ENCODE peak calls at places on chromosomes 7 and 10, in nine cellular contexts. F is keratinocyte, M is right cardiac atrium, B is tibial artery, P is endodermal cell, N is A673, V is neuronal stem cell, R is IMR-90, H is gastrocnemius medialis. K is an unnamed sample.
A peak's percentile ranks its signal among the peaks of the same experiment; 100 is the strongest.

GRCh38 chr10:18455086-18455884 is 196.1 kb downstream of the NSUN6 start:
- DNase-seq in H (no peak), V (no peak), R (peak; percentile 19), M (no peak), N (peak; percentile 48), F (no peak), P (no peak), B (no peak), K (no peak)

GRCh38 chr10:95273393-95274312 is 17.1 kb downstream of the PDLIM1 start:
- DNase-seq in R (peak; percentile 94), V (no peak), B (peak; percentile 83), P (no peak), M (peak; percentile 49), N (no peak), H (peak; percentile 83), F (no peak), K (no peak)

GRCh38 chr7:102064361-102065025 is 222.2 kb upstream of the SH2B2 start:
- DNase-seq in R (peak; percentile 26), N (no peak), B (no peak), V (no peak), P (peak; percentile 81), H (no peak), M (peak; percentile 64), F (peak; percentile 49), K (no peak)

GRCh38 chr10:34109952-34110702 is 705.0 kb downstream of the PARD3 start:
- DNase-seq in R (peak; percentile 95), P (no peak), H (no peak), F (peak; percentile 62), B (no peak), V (no peak), N (peak; percentile 81), M (no peak), K (no peak)

GRCh38 chr10:88117227-88117626 is 253.8 kb downstream of the PTEN start:
- DNase-seq in R (no peak), P (no peak), V (no peak), B (no peak), F (no peak), N (no peak), M (no peak), H (no peak), K (no peak)

GRCh38 chr7:92809397-92810241 is 26.8 kb downstream of the CDK6 start:
- DNase-seq in M (peak; percentile 52), B (peak; percentile 68), P (peak; percentile 56), N (peak; percentile 76), F (peak; percentile 57), V (no peak), R (peak; percentile 97), H (peak; percentile 20), K (peak; percentile 33)

GRCh38 chr10:67818323-67818722 is 19.7 kb downstream of the DNAJC12 start:
- DNase-seq in H (no peak), V (no peak), B (no peak), N (peak; percentile 82), M (no peak), R (peak; percentile 44), F (no peak), P (no peak), K (no peak)

GRCh38 chr7:99839560-99840011 is 11.8 kb downstream of the CYP3A43 start:
- DNase-seq in H (no peak), N (no peak), R (no peak), F (peak; percentile 5), P (peak; percentile 57), B (no peak), M (no peak), V (no peak), K (no peak)

GRCh38 chr10:99431190-99431549 is 746 bp upstream of the GOT1 start:
- DNase-seq in B (peak; percentile 85), R (peak; percentile 41), M (peak; percentile 89), P (no peak), F (no peak), H (peak; percentile 88), V (no peak), N (peak; percentile 18), K (no peak)

GRCh38 chr7:118949031-118949430 is 724.5 kb downstream of the ANKRD7 start:
- DNase-seq in H (no peak), B (no peak), F (no peak), N (no peak), P (no peak), V (no peak), M (no peak), R (peak; percentile 1), K (no peak)

GRCh38 chr10:61832866-61833481 is 68.5 kb upstream of the ARID5B start:
- DNase-seq in B (no peak), F (no peak), M (no peak), H (no peak), P (no peak), V (no peak), N (no peak), R (peak; percentile 40), K (no peak)
- H3K27ac ChIP-seq in B (peak overlapping the region; percentile 0), F (no peak overlapping the region), M (no peak overlapping the region), H (no peak overlapping the region), P (no peak overlapping the region), V (no peak overlapping the region), N (no peak overlapping the region), R (no peak overlapping the region), K (no peak overlapping the region)

GRCh38 chr7:47908726-47909125 is 39.5 kb downstream of the PKD1L1 start:
- DNase-seq in H (no peak), B (no peak), P (no peak), V (peak; percentile 31), F (no peak), M (no peak), R (no peak), N (no peak), K (no peak)

GRCh38 chr7:47902013-47902412 is 46.3 kb downstream of the PKD1L1 start:
- DNase-seq in V (no peak), P (no peak), B (no peak), R (no peak), H (no peak), N (no peak), F (no peak), M (no peak), K (no peak)

GRCh38 chr7:47901542-47901941 is 46.7 kb downstream of the PKD1L1 start:
- DNase-seq in F (no peak), H (no peak), P (no peak), N (no peak), B (no peak), M (no peak), V (no peak), R (peak; percentile 19), K (no peak)

GRCh38 chr7:47906883-47907282 is 41.4 kb downstream of the PKD1L1 start:
- DNase-seq in P (no peak), M (no peak), F (no peak), R (no peak), B (no peak), N (no peak), V (no peak), H (no peak), K (no peak)

DNA sequence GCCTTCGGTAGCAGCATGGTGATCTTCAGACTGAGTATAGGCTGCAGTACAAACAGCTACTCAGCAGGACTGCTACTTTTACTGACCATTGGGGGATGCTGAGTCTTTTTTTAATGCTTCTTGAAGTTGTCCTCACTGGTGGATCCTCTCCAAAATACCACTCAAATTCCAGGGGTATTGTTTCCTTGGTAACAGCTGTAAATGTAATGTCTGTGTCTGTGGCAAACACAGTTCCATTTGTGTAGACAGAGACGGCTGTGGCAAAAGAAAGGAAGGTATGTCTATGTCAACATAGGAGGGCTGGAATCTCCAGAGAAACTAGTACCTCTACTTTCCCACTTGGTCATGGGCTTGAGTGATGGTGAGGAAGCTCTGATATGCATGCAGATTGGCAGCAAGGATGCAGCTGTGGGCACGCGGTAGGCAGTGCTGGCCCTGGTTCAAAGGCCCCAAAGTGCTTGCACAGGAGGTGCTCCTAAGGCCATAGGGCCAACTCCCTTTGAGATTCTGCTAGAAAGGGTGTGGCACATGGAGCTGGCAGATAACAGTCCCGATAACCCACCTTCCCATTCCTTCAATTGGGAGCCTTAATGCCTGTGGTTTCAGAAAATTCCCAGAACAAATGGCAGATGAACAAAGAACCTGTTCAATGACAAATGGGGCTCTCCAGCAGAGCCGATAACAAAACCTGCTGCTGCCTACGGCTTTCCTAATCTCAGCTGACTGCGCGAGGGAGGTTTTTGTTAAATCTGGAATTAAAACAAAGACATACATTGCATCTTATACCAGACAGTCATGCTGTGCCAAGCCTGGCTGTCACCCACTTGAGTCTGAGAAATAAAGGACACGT is 43.0 kb downstream of the PKD1L1 start:
- DNase-seq in N (no peak), R (no peak), M (no peak), B (no peak), P (no peak), V (peak; percentile 29), H (no peak), F (no peak), K (no peak)
- H3K27ac ChIP-seq in N (no peak overlapping the region), R (no peak overlapping the region), M (no peak overlapping the region), B (no peak overlapping the region), P (peak overlapping the region; percentile 72), V (no peak overlapping the region), H (no peak overlapping the region), F (no peak overlapping the region), K (no peak overlapping the region)

DNA sequence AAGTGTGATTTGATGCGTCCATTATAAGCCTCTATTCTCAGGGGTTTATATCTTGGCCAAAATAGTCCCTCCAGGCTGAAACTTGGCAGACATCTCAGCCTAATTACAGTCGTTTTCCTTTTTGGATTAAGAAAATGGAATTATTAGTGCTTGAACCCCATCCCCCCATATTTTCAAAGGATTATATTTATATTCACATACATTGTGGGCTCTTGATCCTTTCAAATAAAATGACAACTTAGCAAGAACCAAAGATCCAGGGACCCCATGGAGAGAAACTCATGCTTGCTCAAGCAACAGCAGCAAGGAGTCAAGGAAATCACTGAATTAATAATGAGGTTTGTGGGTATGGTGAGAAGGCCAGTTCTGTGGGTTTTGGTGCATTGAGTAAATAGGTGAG is 66.8 kb upstream of the NEUROD6 start:
- DNase-seq in N (peak; percentile 91), B (no peak), V (no peak), H (no peak), M (no peak), F (no peak), R (no peak), P (no peak), K (no peak)
- H3K27ac ChIP-seq in N (peak overlapping the region; percentile 32), B (no peak overlapping the region), V (no peak overlapping the region), H (no peak overlapping the region), M (no peak overlapping the region), F (no peak overlapping the region), R (no peak overlapping the region), P (no peak overlapping the region), K (no peak overlapping the region)

GRCh38 chr7:91068136-91068795 is 196.0 kb upstream of the FZD1 start:
- DNase-seq in N (no peak), H (no peak), V (no peak), F (no peak), P (no peak), R (no peak), M (no peak), B (no peak), K (no peak)

GRCh38 chr7:91067266-91067665 is 197.0 kb upstream of the FZD1 start:
- DNase-seq in V (no peak), P (no peak), H (no peak), F (no peak), M (no peak), R (no peak), B (no peak), N (no peak), K (no peak)

GRCh38 chr7:91069146-91069545 is 195.1 kb upstream of the FZD1 start:
- DNase-seq in F (no peak), N (no peak), B (no peak), R (no peak), M (no peak), P (no peak), H (no peak), V (no peak), K (no peak)

GRCh38 chr7:91064938-91065337 is 199.3 kb upstream of the FZD1 start:
- DNase-seq in H (no peak), B (no peak), F (no peak), V (no peak), M (no peak), P (no peak), N (no peak), R (peak; percentile 69), K (no peak)

GRCh38 chr7:91066627-91067026 is 197.6 kb upstream of the FZD1 start:
- DNase-seq in M (no peak), R (no peak), F (no peak), P (peak; percentile 71), N (no peak), V (no peak), H (no peak), B (no peak), K (no peak)
- H3K27ac ChIP-seq in M (no peak overlapping the region), R (no peak overlapping the region), F (no peak overlapping the region), P (no peak overlapping the region), N (no peak overlapping the region), V (no peak overlapping the region), H (no peak overlapping the region), B (no peak overlapping the region), K (no peak overlapping the region)

K was measured in pancreas.